ENCODE peak calls at places on chromosomes 5 and 9, in nine cellular contexts. One of them, this sample, is unnamed.

GRCh38 chr9:79221084-79221483 is 350.7 kb upstream of the TLE4 start:
- DNase-seq in fibroblast of gingiva: peak; percentile 86
- DNase-seq in PC-3: peak; percentile 76
- DNase-seq in left cardiac atrium: no peak
- DNase-seq in ACHN: peak; percentile 29
- DNase-seq in HEK293T: no peak
- DNase-seq in fibroblast of lung: peak; percentile 83
- DNase-seq in Right ventricle myocardium inferior: no peak
- DNase-seq in anterior cingulate cortex: no peak
- DNase-seq in this sample: peak; percentile 95

GRCh38 chr5:86709157-86709881 is 91.6 kb downstream of the COX7C start:
- DNase-seq in HEK293T: no peak
- DNase-seq in ACHN: no peak
- DNase-seq in PC-3: peak; percentile 18
- DNase-seq in left cardiac atrium: no peak
- DNase-seq in anterior cingulate cortex: no peak
- DNase-seq in fibroblast of gingiva: no peak
- DNase-seq in Right ventricle myocardium inferior: no peak
- DNase-seq in fibroblast of lung: no peak
- DNase-seq in this sample: no peak

GRCh38 chr9:37454238-37454637 is 11.0 kb downstream of the ZBTB5 start:
- DNase-seq in ACHN: no peak
- DNase-seq in left cardiac atrium: no peak
- DNase-seq in HEK293T: no peak
- DNase-seq in PC-3: peak; percentile 14
- DNase-seq in Right ventricle myocardium inferior: no peak
- DNase-seq in fibroblast of gingiva: no peak
- DNase-seq in fibroblast of lung: no peak
- DNase-seq in anterior cingulate cortex: no peak
- DNase-seq in this sample: peak; percentile 38

GRCh38 chr9:77956555-77956954 is 75.1 kb downstream of the GNAQ start:
- DNase-seq in PC-3: no peak
- DNase-seq in fibroblast of gingiva: no peak
- DNase-seq in HEK293T: no peak
- DNase-seq in left cardiac atrium: no peak
- DNase-seq in Right ventricle myocardium inferior: no peak
- DNase-seq in fibroblast of lung: no peak
- DNase-seq in ACHN: no peak
- DNase-seq in anterior cingulate cortex: no peak
- DNase-seq in this sample: no peak

GRCh38 chr9:70161414-70161732 is 97.4 kb upstream of the SMC5 start:
- DNase-seq in PC-3: no peak
- DNase-seq in left cardiac atrium: no peak
- DNase-seq in anterior cingulate cortex: no peak
- DNase-seq in Right ventricle myocardium inferior: no peak
- DNase-seq in fibroblast of gingiva: no peak
- DNase-seq in ACHN: no peak
- DNase-seq in fibroblast of lung: peak; percentile 27
- DNase-seq in HEK293T: no peak
- DNase-seq in this sample: no peak

GRCh38 chr5:39691993-39692392 is 267.2 kb upstream of the DAB2 start:
- DNase-seq in anterior cingulate cortex: no peak
- DNase-seq in HEK293T: no peak
- DNase-seq in PC-3: peak; percentile 70
- DNase-seq in left cardiac atrium: no peak
- DNase-seq in fibroblast of gingiva: no peak
- DNase-seq in Right ventricle myocardium inferior: no peak
- DNase-seq in ACHN: no peak
- DNase-seq in fibroblast of lung: no peak
- DNase-seq in this sample: peak; percentile 26

GRCh38 chr9:18893491-18893890 is 139.5 kb downstream of the SAXO1 start:
- DNase-seq in PC-3: no peak
- DNase-seq in Right ventricle myocardium inferior: no peak
- DNase-seq in left cardiac atrium: no peak
- DNase-seq in anterior cingulate cortex: no peak
- DNase-seq in fibroblast of gingiva: no peak
- DNase-seq in ACHN: no peak
- DNase-seq in HEK293T: no peak
- DNase-seq in fibroblast of lung: no peak
- DNase-seq in this sample: no peak

GRCh38 chr9:14312721-14313377 is 1.1 kb downstream of the NFIB start:
- DNase-seq in HEK293T: no peak
- DNase-seq in PC-3: peak; percentile 22
- DNase-seq in ACHN: peak; percentile 21
- DNase-seq in fibroblast of gingiva: no peak
- DNase-seq in fibroblast of lung: peak; percentile 52
- DNase-seq in left cardiac atrium: peak; percentile 34
- DNase-seq in Right ventricle myocardium inferior: peak; percentile 61
- DNase-seq in anterior cingulate cortex: no peak
- DNase-seq in this sample: peak; percentile 43

GRCh38 chr5:89397096-89397495 is 514.1 kb upstream of the MEF2C start:
- DNase-seq in ACHN: peak; percentile 1
- DNase-seq in Right ventricle myocardium inferior: no peak
- DNase-seq in fibroblast of lung: peak; percentile 40
- DNase-seq in PC-3: peak; percentile 67
- DNase-seq in HEK293T: no peak
- DNase-seq in left cardiac atrium: no peak
- DNase-seq in fibroblast of gingiva: no peak
- DNase-seq in anterior cingulate cortex: no peak
- DNase-seq in this sample: peak; percentile 65

GRCh38 chr9:134435527-134436355 is 109.5 kb downstream of the RXRA start:
- DNase-seq in fibroblast of lung: peak; percentile 49
- DNase-seq in HEK293T: no peak
- DNase-seq in Right ventricle myocardium inferior: no peak
- DNase-seq in ACHN: peak; percentile 2
- DNase-seq in PC-3: no peak
- DNase-seq in left cardiac atrium: no peak
- DNase-seq in fibroblast of gingiva: no peak
- DNase-seq in anterior cingulate cortex: no peak
- DNase-seq in this sample: no peak

GRCh38 chr9:125540497-125540896 is 166.5 kb downstream of the MAPKAP1 start:
- DNase-seq in fibroblast of gingiva: no peak
- DNase-seq in PC-3: peak; percentile 81
- DNase-seq in Right ventricle myocardium inferior: no peak
- DNase-seq in anterior cingulate cortex: no peak
- DNase-seq in fibroblast of lung: no peak
- DNase-seq in HEK293T: no peak
- DNase-seq in left cardiac atrium: no peak
- DNase-seq in ACHN: peak; percentile 66
- DNase-seq in this sample: peak; percentile 93

GRCh38 chr5:149771216-149771973 is 41.3 kb downstream of the PPARGC1B start:
- DNase-seq in HEK293T: no peak
- DNase-seq in left cardiac atrium: no peak
- DNase-seq in Right ventricle myocardium inferior: no peak
- DNase-seq in anterior cingulate cortex: no peak
- DNase-seq in ACHN: no peak
- DNase-seq in fibroblast of lung: no peak
- DNase-seq in fibroblast of gingiva: no peak
- DNase-seq in PC-3: no peak
- DNase-seq in this sample: no peak

GRCh38 chr9:22208846-22209585 is 199.9 kb upstream of the CDKN2B start:
- DNase-seq in PC-3: peak; percentile 8
- DNase-seq in ACHN: peak; percentile 22
- DNase-seq in Right ventricle myocardium inferior: no peak
- DNase-seq in HEK293T: no peak
- DNase-seq in fibroblast of lung: peak; percentile 43
- DNase-seq in fibroblast of gingiva: peak; percentile 6
- DNase-seq in left cardiac atrium: no peak
- DNase-seq in anterior cingulate cortex: no peak
- DNase-seq in this sample: peak; percentile 90

GRCh38 chr9:130030821-130031481 is 12.0 kb downstream of the FNBP1 start:
- DNase-seq in HEK293T: no peak
- DNase-seq in anterior cingulate cortex: no peak
- DNase-seq in fibroblast of gingiva: no peak
- DNase-seq in left cardiac atrium: no peak
- DNase-seq in PC-3: no peak
- DNase-seq in ACHN: no peak
- DNase-seq in fibroblast of lung: no peak
- DNase-seq in Right ventricle myocardium inferior: no peak
- DNase-seq in this sample: no peak

GRCh38 chr9:97806721-97807120 is 46.3 kb upstream of the FOXE1 start:
- DNase-seq in HEK293T: no peak
- DNase-seq in left cardiac atrium: no peak
- DNase-seq in ACHN: no peak
- DNase-seq in anterior cingulate cortex: no peak
- DNase-seq in PC-3: no peak
- DNase-seq in Right ventricle myocardium inferior: no peak
- DNase-seq in fibroblast of gingiva: no peak
- DNase-seq in fibroblast of lung: no peak
- DNase-seq in this sample: peak; percentile 76

GRCh38 chr9:86741311-86742215 is 205.7 kb downstream of the GAS1 start:
- DNase-seq in left cardiac atrium: peak; percentile 42
- DNase-seq in Right ventricle myocardium inferior: no peak
- DNase-seq in anterior cingulate cortex: no peak
- DNase-seq in fibroblast of lung: peak; percentile 53
- DNase-seq in PC-3: peak; percentile 83
- DNase-seq in fibroblast of gingiva: peak; percentile 32
- DNase-seq in HEK293T: peak; percentile 34
- DNase-seq in ACHN: no peak
- DNase-seq in this sample: peak; percentile 100

GRCh38 chr5:131423056-131423455 is 159.2 kb downstream of the CDC42SE2 start:
- DNase-seq in HEK293T: peak; percentile 38
- DNase-seq in Right ventricle myocardium inferior: no peak
- DNase-seq in anterior cingulate cortex: no peak
- DNase-seq in fibroblast of lung: peak; percentile 59
- DNase-seq in fibroblast of gingiva: peak; percentile 21
- DNase-seq in left cardiac atrium: no peak
- DNase-seq in PC-3: peak; percentile 31
- DNase-seq in ACHN: peak; percentile 30
- DNase-seq in this sample: peak; percentile 13

GRCh38 chr9:137255448-137256114 is 454 bp downstream of the NELFB start:
- DNase-seq in HEK293T: peak; percentile 77
- DNase-seq in PC-3: peak; percentile 6
- DNase-seq in fibroblast of lung: peak; percentile 28
- DNase-seq in anterior cingulate cortex: no peak
- DNase-seq in fibroblast of gingiva: no peak
- DNase-seq in Right ventricle myocardium inferior: peak; percentile 80
- DNase-seq in ACHN: no peak
- DNase-seq in left cardiac atrium: no peak
- DNase-seq in this sample: no peak

GRCh38 chr9:69085523-69086283 is 50.2 kb downstream of the FXN start:
- DNase-seq in left cardiac atrium: no peak
- DNase-seq in fibroblast of lung: peak; percentile 82
- DNase-seq in PC-3: no peak
- DNase-seq in HEK293T: no peak
- DNase-seq in ACHN: peak; percentile 63
- DNase-seq in anterior cingulate cortex: no peak
- DNase-seq in Right ventricle myocardium inferior: no peak
- DNase-seq in fibroblast of gingiva: peak; percentile 89
- DNase-seq in this sample: no peak

GRCh38 chr5:96384353-96384752 is 48.7 kb downstream of the PCSK1 start:
- DNase-seq in ACHN: peak; percentile 88
- DNase-seq in PC-3: peak; percentile 84
- DNase-seq in fibroblast of gingiva: peak; percentile 82
- DNase-seq in left cardiac atrium: peak; percentile 61
- DNase-seq in Right ventricle myocardium inferior: peak; percentile 58
- DNase-seq in HEK293T: no peak
- DNase-seq in fibroblast of lung: peak; percentile 69
- DNase-seq in anterior cingulate cortex: no peak
- DNase-seq in this sample: peak; percentile 91